ENCODE peak calls at places on chromosomes 16 and 17, in seven cellular contexts. X, I, Q, B, S, F and R are unnamed samples. For H3K9me3, the result is how much of the 10 kb centered on the place peaks cover.

GRCh38 chr16:63361032-63361624 is 1324.9 kb upstream of the CDH8 start:
- DNase-seq in X (peak), I (peak), Q (peak), B (peak), S (no peak), F (no peak), R (no peak)

GRCh38 chr16:22948603-22949368 is 134.8 kb downstream of the HS3ST2 start:
- DNase-seq in X (peak), I (peak), Q (peak), B (peak), S (peak), F (peak), R (no peak)

GRCh38 chr17:34311291-34311690 is 7.9 kb upstream of the CCL8 start:
- DNase-seq in X (no peak), I (no peak), Q (no peak), B (no peak), S (no peak), F (no peak), R (no peak)

GRCh38 chr16:80174416-80174815 is 366.4 kb upstream of the DYNLRB2 start:
- DNase-seq in X (no peak), I (peak), Q (no peak), B (no peak), S (no peak), F (no peak), R (no peak)

GRCh38 chr16:69941251-69942098 is 9.7 kb upstream of the CLEC18A start:
- DNase-seq in X (peak), I (peak), Q (peak), B (no peak), S (no peak), F (peak), R (no peak)

GRCh38 chr17:50125420-50125997 is 4.5 kb downstream of the SAMD14 start:
- DNase-seq in X (no peak), I (no peak), Q (no peak), B (no peak), S (no peak), F (no peak), R (no peak)

GRCh38 chr17:57132663-57133062 is 47.6 kb downstream of the AKAP1 start:
- DNase-seq in X (no peak), I (no peak), Q (no peak), B (no peak), S (no peak), F (no peak), R (no peak)

GRCh38 chr17:9002236-9002609 is 19.1 kb upstream of the NTN1 start:
- DNase-seq in X (peak), I (no peak), Q (no peak), B (no peak), S (no peak), F (no peak), R (no peak)

GRCh38 chr17:14332331-14332730 is 31.4 kb downstream of the HS3ST3B1 start:
- DNase-seq in X (no peak), I (no peak), Q (no peak), B (no peak), S (no peak), F (no peak), R (no peak)

GRCh38 chr17:73746314-73747073 is 102.2 kb upstream of the SDK2 start:
- DNase-seq in X (no peak), I (no peak), Q (no peak), B (no peak), S (no peak), F (no peak), R (peak)

GRCh38 chr17:38538906-38539305 is 66.8 kb downstream of the SRCIN1 start:
- DNase-seq in X (no peak), I (no peak), Q (no peak), B (peak), S (no peak), F (no peak), R (no peak)

GRCh38 chr17:20200016-20200788 is 191.0 kb downstream of the SPECC1 start:
- DNase-seq in X (no peak), I (no peak), Q (no peak), B (no peak), S (no peak), F (no peak), R (no peak)

GRCh38 chr17:48198950-48199541 is 91.5 kb downstream of the SNX11 start:
- DNase-seq in X (no peak), I (no peak), Q (no peak), B (peak), S (no peak), F (no peak), R (no peak)

GRCh38 chr17:32386844-32387243 is 36.9 kb downstream of the ZNF207 start:
- DNase-seq in X (no peak), I (no peak), Q (no peak), B (no peak), S (no peak), F (no peak), R (no peak)

GRCh38 chr17:19397556-19398041 is 10.6 kb upstream of the MFAP4 start:
- DNase-seq in X (no peak), I (no peak), Q (no peak), B (peak), S (no peak), F (no peak), R (peak)

GRCh38 chr16:138049-138417 is 440 bp downstream of the NPRL3 start:
- DNase-seq in X (peak), I (no peak), Q (no peak), B (no peak), S (peak), F (peak), R (peak)

GRCh38 chr16:15915555-15916081 is 27.2 kb upstream of the CEP20 start:
- DNase-seq in X (no peak), I (no peak), Q (no peak), B (no peak), S (no peak), F (no peak), R (no peak)

GRCh38 chr17:5226940-5227878 is 7.5 kb downstream of the SCIMP start:
- DNase-seq in X (no peak), I (no peak), Q (no peak), B (no peak), S (no peak), F (peak), R (no peak)

GRCh38 chr17:9004132-9004960 is 17.0 kb upstream of the NTN1 start:
- DNase-seq in X (no peak), I (no peak), Q (no peak), B (no peak), S (no peak), F (no peak), R (no peak)

GRCh38 chr17:20852541-20853370 is 190.1 kb downstream of the USP22 start:
- DNase-seq in X (peak), I (peak), Q (no peak), B (no peak), S (peak), F (no peak), R (peak)

GRCh38 chr17:26773189-26774188 is 520.4 kb upstream of the WSB1 start:
- DNase-seq in X (no peak), I (no peak), Q (no peak), B (no peak), S (no peak), F (peak), R (no peak)

GRCh38 chr16:63625141-63625540 is 1496.7 kb downstream of the CDH11 start:
- DNase-seq in X (no peak), I (peak), Q (no peak), B (no peak), S (no peak), F (no peak), R (no peak)

GRCh38 chr17:54937018-54937417 is 31.4 kb downstream of the COX11 start:
- DNase-seq in X (no peak), I (no peak), Q (no peak), B (no peak), S (no peak), F (no peak), R (no peak)

GRCh38 chr17:8470447-8471047 is 34.9 kb downstream of the NDEL1 start:
- DNase-seq in X (peak), I (no peak), Q (no peak), B (no peak), S (peak), F (no peak), R (no peak)

GRCh38 chr17:49107211-49107557 is 25.4 kb upstream of the B4GALNT2 start:
- DNase-seq in X (no peak), I (no peak), Q (no peak), B (no peak), S (no peak), F (no peak), R (no peak)

GRCh38 chr17:9725575-9725974 is 65.8 kb downstream of the DHRS7C start:
- DNase-seq in X (peak), I (no peak), Q (no peak), B (no peak), S (no peak), F (no peak), R (no peak)

GRCh38 chr17:2634361-2634960 is 41.0 kb downstream of the PAFAH1B1 start:
- DNase-seq in X (no peak), I (no peak), Q (no peak), B (peak), S (no peak), F (no peak), R (no peak)

GRCh38 chr16:87351320-87351698 is 32.3 kb downstream of the FBXO31 start:
- DNase-seq in X (no peak), I (no peak), Q (no peak), B (no peak), S (no peak), F (no peak), R (peak)

GRCh38 chr17:50283246-50283645 is 9.0 kb downstream of the TMEM92 start:
- DNase-seq in X (no peak), I (no peak), Q (no peak), B (no peak), S (no peak), F (no peak), R (no peak)

DNA sequence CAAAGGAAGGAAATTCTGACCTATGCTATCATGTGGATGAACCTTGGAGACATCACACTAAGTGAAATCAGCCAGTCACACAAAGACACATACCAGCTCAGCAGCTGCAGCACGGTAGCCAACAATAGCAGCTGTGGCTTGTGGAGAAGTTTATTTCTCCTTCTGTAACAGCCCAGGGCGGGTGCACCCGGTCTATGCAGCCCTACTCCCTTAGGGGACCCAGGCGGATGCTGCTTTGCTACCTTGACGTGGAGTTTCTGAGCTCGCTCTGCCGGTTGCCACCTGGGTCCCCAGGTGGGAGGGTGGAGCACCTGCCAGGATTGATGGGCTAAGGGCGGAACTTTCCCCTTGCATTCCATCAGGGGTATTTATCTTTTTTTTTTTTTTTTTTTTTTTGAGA is 45.1 kb downstream of the TMEM235 start:
- DNase-seq in X (no peak), I (no peak), Q (no peak), B (no peak), S (no peak), F (no peak), R (no peak)
- TF ChIP-seq CTCF in X (no peak), I (no peak), Q (no peak), B (no peak), S (no peak), F (no peak), R (no peak)

GRCh38 chr16:64654137-64654652 is 467.7 kb downstream of the CDH11 start:
- DNase-seq in X (no peak), I (peak), Q (no peak), B (no peak), S (no peak), F (no peak), R (no peak)

GRCh38 chr16:64657316-64658011 is 464.4 kb downstream of the CDH11 start:
- DNase-seq in X (no peak), I (no peak), Q (no peak), B (no peak), S (no peak), F (no peak), R (no peak)

GRCh38 chr16:64656471-64656870 is 465.4 kb downstream of the CDH11 start:
- DNase-seq in X (no peak), I (no peak), Q (no peak), B (no peak), S (no peak), F (no peak), R (no peak)

GRCh38 chr16:64659863-64660262 is 462.0 kb downstream of the CDH11 start:
- DNase-seq in X (no peak), I (no peak), Q (no peak), B (no peak), S (no peak), F (no peak), R (no peak)
- H3K9me3 ChIP-seq in X (under half), I (under half), Q (under half), B (under half), S (under half), F (under half), R (under half)

GRCh38 chr16:53756329-53756996 is 52.5 kb downstream of the FTO start:
- DNase-seq in X (no peak), I (peak), Q (no peak), B (no peak), S (no peak), F (no peak), R (no peak)

GRCh38 chr16:53753431-53753830 is 49.5 kb downstream of the FTO start:
- DNase-seq in X (no peak), I (no peak), Q (no peak), B (no peak), S (no peak), F (no peak), R (no peak)

GRCh38 chr16:53761967-53762726 is 58.2 kb downstream of the FTO start:
- DNase-seq in X (no peak), I (no peak), Q (no peak), B (no peak), S (no peak), F (no peak), R (no peak)

GRCh38 chr16:53754938-53755910 is 51.3 kb downstream of the FTO start:
- DNase-seq in X (no peak), I (peak), Q (no peak), B (peak), S (peak), F (no peak), R (no peak)

DNA sequence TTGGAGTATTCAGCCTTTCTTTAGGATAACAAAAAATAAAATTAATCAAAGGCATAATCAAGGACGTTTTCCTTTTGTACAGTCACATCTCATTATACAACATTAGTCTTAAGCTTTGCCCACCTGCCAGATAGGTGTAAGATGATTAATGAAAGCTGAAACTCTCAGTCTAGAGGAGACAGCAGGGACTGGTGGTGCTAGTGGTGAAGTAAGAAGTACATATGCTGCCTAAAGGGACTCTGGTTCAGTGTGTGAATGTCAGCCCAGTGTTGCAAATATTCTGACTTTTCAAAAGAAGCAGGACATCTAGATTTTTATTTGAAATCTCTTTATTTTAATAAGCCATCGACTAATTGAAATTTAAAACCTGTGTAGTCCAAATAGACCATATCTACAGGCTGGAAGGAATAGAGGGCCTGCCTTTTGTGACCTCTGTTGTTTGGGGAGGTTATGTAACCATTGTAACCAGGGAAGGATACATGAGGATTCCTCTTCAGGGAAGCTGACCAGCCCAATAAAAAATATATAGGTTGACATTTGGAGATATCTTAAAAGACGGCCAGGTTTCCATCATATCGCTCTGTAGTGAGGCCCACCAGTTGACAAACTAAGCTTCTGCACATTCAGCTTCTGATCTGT is 54.1 kb downstream of the FTO start:
- DNase-seq in X (no peak), I (no peak), Q (no peak), B (no peak), S (no peak), F (no peak), R (no peak)
- H3K27ac ChIP-seq in X (no peak), I (no peak), Q (no peak), B (no peak), S (no peak), F (no peak), R (no peak)

DNA sequence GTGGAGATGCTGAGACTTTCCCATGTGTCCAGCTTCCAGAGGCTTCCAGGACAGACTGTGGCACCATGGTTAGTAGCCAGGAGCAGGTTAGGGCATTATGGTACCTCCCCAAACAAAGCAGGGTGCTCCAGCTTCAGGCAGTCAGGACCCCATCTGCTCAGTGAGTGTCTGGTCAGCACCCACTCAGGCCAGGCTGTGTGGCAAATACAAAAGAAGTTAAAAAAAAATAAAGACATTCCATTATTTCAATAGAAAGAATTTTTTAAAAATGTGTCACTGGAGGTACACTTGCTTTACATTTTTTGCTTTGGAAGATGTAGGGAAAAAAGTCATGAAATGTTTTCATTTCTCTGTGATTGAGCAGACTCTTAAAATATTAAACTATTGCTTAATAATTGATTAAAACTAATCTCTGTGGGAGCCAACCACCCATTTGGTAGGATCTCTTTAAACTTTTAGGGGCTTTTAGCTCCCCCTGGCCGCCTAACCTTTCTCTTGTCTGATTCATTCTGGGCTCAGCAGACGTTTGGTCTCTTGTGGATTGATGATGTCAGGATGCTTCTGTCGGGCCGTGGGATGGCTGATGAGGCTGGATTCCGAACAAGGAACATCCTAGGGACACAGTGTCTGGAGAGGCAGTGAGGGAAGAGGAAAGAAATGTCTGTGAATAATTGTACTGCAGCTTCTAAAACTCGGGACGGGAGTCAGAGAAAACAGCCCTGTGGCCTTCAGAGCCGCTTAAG is 28.4 kb upstream of the NPTX1 start:
- DNase-seq in X (no peak), I (no peak), Q (no peak), B (no peak), S (no peak), F (no peak), R (no peak)
- TF ChIP-seq CTCF in X (no peak), I (no peak), Q (no peak), B (no peak), S (no peak), F (no peak), R (no peak)

GRCh38 chr16:3383045-3383448 is 17.8 kb downstream of the ZSCAN32 start:
- DNase-seq in X (no peak), I (no peak), Q (no peak), B (no peak), S (no peak), F (no peak), R (no peak)
- H3K9me3 ChIP-seq in X (under half), I (under half), Q (half or more), B (under half), S (under half), F (half or more), R (under half)

DNA sequence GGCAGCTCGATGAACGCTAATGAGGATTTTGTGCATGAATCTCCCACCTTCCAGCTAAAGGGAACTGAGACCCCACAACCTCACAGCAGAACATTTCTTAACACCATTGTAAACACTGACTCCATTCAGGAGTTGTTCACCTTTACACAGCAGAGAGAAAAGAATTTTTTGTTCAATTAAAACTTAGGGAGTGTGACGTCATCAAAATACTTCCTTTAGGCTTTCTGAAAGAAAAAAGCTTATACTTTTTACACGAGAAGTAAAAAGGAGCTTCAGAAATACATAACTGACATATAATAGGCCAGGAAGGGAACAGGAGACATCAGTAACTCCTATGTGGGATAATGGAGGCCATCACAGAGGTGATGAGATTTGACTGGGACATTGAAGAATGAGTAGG is 98.1 kb upstream of the AXIN2 start:
- DNase-seq in X (no peak), I (no peak), Q (no peak), B (no peak), S (no peak), F (no peak), R (no peak)
- H3K27ac ChIP-seq in X (no peak), I (no peak), Q (no peak), B (no peak), S (no peak), F (no peak), R (no peak)

GRCh38 chr16:83977056-83977815 is 9.2 kb downstream of the NECAB2 start:
- DNase-seq in X (no peak), I (no peak), Q (no peak), B (no peak), S (no peak), F (no peak), R (peak)
- TF ChIP-seq CTCF in X (no peak), I (no peak), Q (no peak), B (no peak), S (no peak), F (no peak), R (no peak)

GRCh38 chr16:68577352-68577853 is 38.3 kb downstream of the ZFP90 start:
- DNase-seq in X (no peak), I (no peak), Q (no peak), B (no peak), S (no peak), F (no peak), R (no peak)

GRCh38 chr16:68575082-68575481 is 36.0 kb downstream of the ZFP90 start:
- DNase-seq in X (no peak), I (no peak), Q (no peak), B (no peak), S (no peak), F (no peak), R (no peak)

DNA sequence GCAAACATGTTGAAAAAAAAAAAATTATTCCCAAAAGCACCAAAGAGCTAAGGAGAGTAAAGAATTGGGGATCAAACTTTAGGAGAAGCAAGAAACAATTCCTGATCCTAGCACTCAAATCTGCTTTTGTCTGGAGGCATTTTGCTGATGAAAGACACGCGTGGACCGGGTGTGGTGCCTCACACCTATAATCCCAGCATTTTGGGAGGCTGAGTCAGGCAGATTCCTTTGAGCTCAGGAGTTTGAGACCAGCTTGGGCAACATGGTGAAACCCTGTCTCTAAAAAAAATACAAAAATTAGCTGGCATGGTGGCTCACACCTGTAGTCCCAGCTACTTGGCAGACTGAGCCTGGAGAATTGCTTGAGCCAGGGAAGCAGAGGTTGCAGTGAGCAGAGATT is 35.4 kb downstream of the ZFP90 start:
- DNase-seq in X (no peak), I (no peak), Q (no peak), B (no peak), S (no peak), F (no peak), R (no peak)
- H3K9me3 ChIP-seq in X (under half), I (under half), Q (half or more), B (under half), S (under half), F (half or more), R (half or more)

GRCh38 chr17:69608808-69609494 is 194.5 kb downstream of the MAP2K6 start:
- DNase-seq in X (no peak), I (peak), Q (no peak), B (no peak), S (no peak), F (no peak), R (no peak)

GRCh38 chr17:69608114-69608513 is 193.6 kb downstream of the MAP2K6 start:
- DNase-seq in X (no peak), I (no peak), Q (no peak), B (no peak), S (no peak), F (no peak), R (no peak)

GRCh38 chr17:69605571-69605970 is 191.1 kb downstream of the MAP2K6 start:
- DNase-seq in X (no peak), I (no peak), Q (no peak), B (no peak), S (no peak), F (no peak), R (no peak)

GRCh38 chr17:69607162-69607834 is 192.8 kb downstream of the MAP2K6 start:
- DNase-seq in X (peak), I (peak), Q (peak), B (peak), S (peak), F (peak), R (peak)

GRCh38 chr17:69606142-69606800 is 191.8 kb downstream of the MAP2K6 start:
- DNase-seq in X (no peak), I (no peak), Q (no peak), B (no peak), S (no peak), F (no peak), R (no peak)
- H3K27ac ChIP-seq in X (no peak), I (no peak), Q (peak), B (no peak), S (no peak), F (no peak), R (no peak)